ENCODE peak calls at places on chromosomes 16 and 17, in four cellular contexts. H is HCT116, N is GM23248, Y is fibroblast of lung. A is an unnamed sample.

GRCh38 chr17:66855204-66855603 is 20.3 kb downstream of the CACNG5 start:
- DNase-seq in N (no peak), H (no peak), Y (no peak), A (no peak)

GRCh38 chr16:9260665-9261064 is 169.2 kb downstream of the HAPSTR1 start:
- DNase-seq in H (no peak), Y (no peak), N (no peak), A (no peak)

GRCh38 chr16:31107465-31107867 is 720 bp upstream of the BCKDK start:
- DNase-seq in N (no peak), H (no peak), Y (no peak), A (peak)

GRCh38 chr16:87042551-87043272 is 274.5 kb downstream of the C16orf95 start:
- DNase-seq in Y (no peak), N (no peak), H (no peak), A (peak)

GRCh38 chr16:30830072-30830417 is 43.0 kb upstream of the ZNF629 start:
- DNase-seq in Y (no peak), N (no peak), H (no peak), A (no peak)

GRCh38 chr17:43772877-43773648 is 5.7 kb downstream of the DUSP3 start:
- DNase-seq in H (no peak), Y (no peak), N (no peak), A (peak)

GRCh38 chr16:1990336-1991134 is 765 bp downstream of the SYNGR3 start:
- DNase-seq in H (no peak), Y (no peak), N (no peak), A (no peak)

GRCh38 chr16:4624827-4625616 is 396 bp downstream of the MGRN1 start:
- DNase-seq in N (peak), Y (peak), H (no peak), A (peak)

GRCh38 chr17:15483416-15483815 is 16.0 kb upstream of the CDRT4 start:
- DNase-seq in Y (no peak), H (no peak), N (no peak), A (no peak)

GRCh38 chr16:52095466-52095865 is 451.5 kb downstream of the TOX3 start:
- DNase-seq in H (no peak), Y (no peak), N (no peak), A (no peak)

GRCh38 chr17:4490637-4491061 is 8.0 kb upstream of the SPNS2 start:
- DNase-seq in H (no peak), Y (no peak), N (no peak), A (no peak)

GRCh38 chr16:81555660-81556059 is 111.1 kb downstream of the CMIP start:
- DNase-seq in H (no peak), Y (no peak), N (no peak), A (no peak)

GRCh38 chr17:10633738-10634379 is 23.2 kb downstream of the MYH3 start:
- DNase-seq in N (no peak), Y (no peak), H (no peak), A (no peak)

GRCh38 chr17:17742688-17743390 is 61.6 kb downstream of the RAI1 start:
- DNase-seq in Y (no peak), H (no peak), N (no peak), A (no peak)

GRCh38 chr17:8913091-8913490 is 45.6 kb upstream of the PIK3R6 start:
- DNase-seq in Y (no peak), N (no peak), H (no peak), A (no peak)

GRCh38 chr17:81519284-81520020 is 6.9 kb upstream of the ACTG1 start:
- DNase-seq in N (peak), Y (no peak), H (peak), A (no peak)

GRCh38 chr17:50583636-50584035 is 23.1 kb downstream of the CACNA1G start:
- DNase-seq in Y (no peak), N (no peak), H (no peak), A (no peak)

GRCh38 chr17:83129676-83130075 is 50.3 kb downstream of the METRNL start:
- DNase-seq in H (no peak), N (no peak), Y (no peak), A (peak)

GRCh38 chr17:17836818-17837379 is at the start of gene SREBF1:
- DNase-seq in N (peak), Y (peak), H (no peak), A (peak)

GRCh38 chr17:79836952-79837887 is 2.0 kb downstream of the CBX4 start:
- DNase-seq in Y (peak), N (peak), H (peak), A (peak)

GRCh38 chr16:66899310-66899944 is 19.1 kb downstream of the PDP2 start:
- DNase-seq in Y (peak), H (no peak), N (peak), A (peak)

GRCh38 chr16:77402672-77403071 is 32.2 kb downstream of the ADAMTS18 start:
- DNase-seq in N (no peak), Y (no peak), H (no peak), A (no peak)

GRCh38 chr17:38350035-38350434 is 1.6 kb upstream of the SOCS7 start:
- DNase-seq in N (no peak), H (no peak), Y (no peak), A (no peak)

GRCh38 chr16:76683051-76683450 is 405.9 kb downstream of the CNTNAP4 start:
- DNase-seq in Y (no peak), H (no peak), N (no peak), A (no peak)

GRCh38 chr16:13560151-13560550 is 359.8 kb upstream of the ERCC4 start:
- DNase-seq in Y (no peak), H (no peak), N (no peak), A (no peak)

GRCh38 chr16:12511308-12511707 is 292.4 kb downstream of the CPPED1 start:
- DNase-seq in N (no peak), H (no peak), Y (no peak), A (no peak)

GRCh38 chr17:29445844-29446243 is 55.7 kb downstream of the TAOK1 start:
- DNase-seq in H (no peak), N (no peak), Y (no peak), A (no peak)

GRCh38 chr16:8391219-8391757 is 199.0 kb downstream of the TMEM114 start:
- DNase-seq in H (no peak), N (no peak), Y (no peak), A (no peak)

GRCh38 chr16:8926827-8927226 is 36.9 kb downstream of the USP7 start:
- DNase-seq in Y (no peak), H (no peak), N (no peak), A (no peak)

GRCh38 chr17:42315402-42316156 is 27.3 kb downstream of the STAT5A start:
- DNase-seq in H (no peak), Y (no peak), N (no peak), A (no peak)
- H2AFZ ChIP-seq in H (no peak), Y (no peak), N (no peak), A (no peak)

GRCh38 chr17:74748279-74748528 is 224 bp upstream of the NHERF1 start:
- DNase-seq in N (no peak), Y (no peak), H (no peak), A (no peak)
- H2AFZ ChIP-seq in N (peak), Y (no peak), H (no peak), A (peak)

DNA sequence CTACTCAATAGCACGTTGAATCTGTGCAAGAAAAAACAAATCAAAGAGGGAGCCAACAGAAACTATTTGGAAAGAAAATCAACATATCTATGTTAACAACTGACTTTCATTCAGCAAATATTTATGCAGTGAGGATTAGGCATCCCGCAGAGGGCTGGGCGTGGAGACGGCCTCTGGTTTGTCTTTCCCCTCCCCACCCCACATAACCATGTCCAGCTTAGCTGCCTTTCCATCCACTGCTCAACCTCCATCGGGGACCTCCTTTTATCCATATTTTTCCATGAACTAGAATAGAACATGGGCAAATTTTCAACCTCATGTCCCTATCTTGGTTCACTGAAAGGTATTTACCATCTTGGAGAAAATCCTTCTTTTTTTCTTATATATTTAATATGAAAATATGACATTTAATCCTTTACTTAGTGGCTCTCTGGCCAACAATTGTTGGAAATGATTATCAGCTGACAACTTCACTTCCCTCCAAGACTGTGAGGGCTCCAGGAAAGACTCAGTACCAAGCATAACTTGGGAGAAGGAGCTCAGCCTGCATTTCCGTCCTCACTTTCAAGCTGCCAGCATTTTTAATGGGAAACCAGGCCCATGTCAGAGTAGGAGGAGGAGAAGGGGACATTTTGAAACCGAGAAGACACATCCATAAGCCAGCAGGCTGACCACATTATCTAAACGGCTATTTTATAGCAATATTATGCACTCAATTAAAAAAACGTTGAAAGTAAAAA is 462.7 kb upstream of the MAF start:
- DNase-seq in N (peak), H (no peak), Y (no peak), A (no peak)
- H2AFZ ChIP-seq in N (peak), H (no peak), Y (no peak), A (peak)

DNA sequence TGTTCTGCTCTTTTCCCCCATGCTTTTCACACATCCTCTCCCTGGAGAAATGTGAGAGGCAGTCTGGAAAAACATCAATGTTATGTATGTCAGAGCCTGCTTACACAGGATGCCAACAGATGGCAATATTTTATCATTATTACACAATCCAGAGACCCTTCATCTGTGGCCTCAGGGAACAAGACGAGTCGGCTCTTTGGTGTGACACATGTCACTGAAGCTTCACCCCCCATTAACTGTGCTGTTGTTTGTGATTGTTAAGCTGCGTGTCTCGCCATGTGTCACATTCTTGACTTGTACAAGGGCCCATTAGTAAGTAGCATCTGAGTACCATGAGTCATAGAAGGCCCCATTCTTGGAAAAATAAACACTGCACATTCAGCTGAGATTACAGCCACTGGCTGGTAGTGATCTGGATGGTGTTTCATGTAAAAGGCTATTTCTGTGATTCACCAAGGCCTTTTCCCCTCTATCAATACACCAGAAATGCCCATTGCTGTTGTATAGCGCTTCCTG is 682.1 kb upstream of the SOX9 start:
- DNase-seq in Y (peak), N (peak), H (peak), A (peak)
- H2AFZ ChIP-seq in Y (no peak), N (peak), H (peak), A (peak)

GRCh38 chr17:6496116-6496481 is 51.8 kb downstream of the PIMREG start:
- DNase-seq in H (no peak), Y (no peak), N (no peak), A (no peak)
- H2AFZ ChIP-seq in H (no peak), Y (no peak), N (no peak), A (no peak)

DNA sequence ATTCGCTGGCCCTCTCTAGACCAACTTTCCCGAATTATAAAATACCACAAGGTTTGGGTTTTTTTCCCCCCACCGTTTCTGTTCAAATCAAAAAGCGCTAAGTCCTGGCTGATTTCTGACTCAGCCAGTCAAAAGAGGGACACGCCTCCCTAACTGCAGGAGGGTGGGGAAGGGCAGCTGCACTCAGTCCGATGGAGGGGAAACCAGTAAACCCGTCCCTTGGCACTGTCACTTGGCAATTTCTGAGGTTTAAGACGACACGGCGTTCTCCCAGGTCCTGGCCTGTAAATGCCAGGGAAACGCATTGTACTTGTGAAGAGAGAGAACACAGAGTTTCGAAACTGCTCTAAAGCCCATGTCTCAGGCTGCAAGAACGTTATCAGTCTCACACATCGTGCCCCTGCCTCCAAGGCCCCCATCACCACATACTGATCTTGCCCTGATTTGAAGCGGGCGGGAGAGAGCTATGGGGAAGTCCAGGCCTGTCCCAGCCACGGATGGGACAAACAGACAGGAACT is 57.9 kb downstream of the ZFHX3 start:
- DNase-seq in N (peak), H (peak), Y (peak), A (peak)
- H2AFZ ChIP-seq in N (peak), H (no peak), Y (peak), A (peak)

DNA sequence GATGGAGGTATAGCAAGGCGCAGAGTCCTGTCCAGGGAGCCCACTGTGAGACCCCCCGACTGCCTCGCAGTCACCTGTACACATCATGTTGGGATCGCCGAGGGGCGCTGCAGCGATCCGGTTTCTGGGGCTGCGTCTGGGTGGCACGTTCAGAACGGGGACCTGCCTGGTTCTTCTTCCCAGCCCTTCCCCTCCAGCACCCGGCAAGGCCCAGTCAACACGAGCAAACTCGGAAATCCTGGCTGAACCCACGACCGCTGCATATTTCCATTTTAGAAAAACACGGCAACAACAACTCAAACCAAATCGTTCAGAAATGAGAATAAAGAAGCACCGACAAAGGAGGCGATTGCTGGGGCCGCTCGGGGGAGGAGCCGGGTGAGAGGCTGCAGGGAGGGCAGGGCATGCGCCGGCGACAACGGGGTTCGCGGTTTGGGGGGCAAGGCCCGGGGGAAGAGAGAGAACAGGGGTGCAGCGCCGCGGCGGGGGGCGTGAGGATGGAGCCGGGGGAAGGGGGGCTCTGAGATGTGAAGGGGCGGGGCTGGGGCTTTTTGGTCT is 597 bp downstream of the HSDL1 start:
- DNase-seq in H (no peak), N (peak), Y (no peak), A (peak)
- H2AFZ ChIP-seq in H (no peak), N (peak), Y (peak), A (peak)

DNA sequence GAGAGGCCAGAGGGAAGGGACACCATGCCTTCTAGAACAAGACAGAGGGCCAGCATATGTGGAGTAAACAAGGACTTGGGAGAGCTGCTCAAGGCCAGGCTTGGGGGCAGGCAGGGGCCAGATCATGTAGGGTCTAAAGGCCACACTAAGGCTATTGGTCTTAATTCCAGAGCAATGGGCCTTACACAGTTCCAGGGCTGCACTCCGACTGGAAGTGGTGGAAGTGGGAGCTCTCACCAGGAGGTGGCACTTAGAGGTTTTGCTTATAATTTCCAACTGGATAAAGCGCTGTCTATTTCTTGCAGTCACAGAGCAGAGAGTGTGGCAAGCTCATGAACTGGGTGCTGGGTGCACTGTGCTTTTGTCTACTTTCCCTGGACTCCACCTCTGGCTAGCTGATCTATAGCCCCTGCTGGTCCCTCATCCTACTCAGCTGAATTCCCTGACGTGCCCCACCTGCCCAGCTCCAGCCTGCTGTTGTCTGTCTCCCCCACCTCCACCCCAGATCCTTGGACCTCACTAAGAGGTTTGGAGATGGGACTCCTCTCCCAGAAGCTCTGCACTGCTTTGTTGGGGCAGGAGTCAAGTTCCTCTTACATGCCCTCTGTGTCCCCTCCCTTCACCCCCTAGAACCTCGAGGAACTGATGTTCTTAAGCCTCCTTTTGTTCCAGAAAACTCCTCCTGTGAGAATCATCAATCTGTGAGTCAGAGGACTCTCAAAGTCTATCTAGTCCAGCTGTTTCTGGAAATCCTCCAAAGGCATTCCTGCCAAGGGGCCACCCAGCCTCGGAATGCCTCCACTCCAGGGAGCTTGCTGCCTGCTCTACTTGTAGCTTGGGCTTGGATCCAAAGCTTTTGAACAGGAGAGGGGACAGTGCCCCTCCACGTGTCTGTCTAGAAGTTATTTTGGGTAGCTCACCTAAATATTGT is 48.1 kb upstream of the KSR1 start:
- DNase-seq in N (peak), Y (peak), H (peak), A (no peak)
- H2AFZ ChIP-seq in N (peak), Y (no peak), H (no peak), A (no peak)

A was measured in osteoblast.